ENCODE peak calls at places on chromosome 11, in ten cellular contexts. E is fibroblast of the aortic adventitia, T is progenitor cell of endocrine pancreas, A is NB4, N is upper lobe of left lung, S is MM.1S, V is A549, H is omental fat pad, Y is SK-N-SH, W is pancreas. Q is an unnamed sample.

GRCh38 chr11:22730319-22730718 is 63.9 kb downstream of the GAS2 start:
- DNase-seq in S (peak), E (no peak), V (no peak), H (no peak), A (peak), W (no peak), N (no peak), Y (peak), T (no peak), Q (peak)

GRCh38 chr11:71414645-71415044 is 33.5 kb downstream of the DHCR7 start:
- DNase-seq in Y (no peak), A (no peak), H (no peak), T (no peak), N (no peak), S (no peak), W (no peak), E (no peak), V (no peak), Q (no peak)

GRCh38 chr11:61350336-61350735 is 11.3 kb downstream of the CYB561A3 start:
- DNase-seq in W (no peak), V (no peak), S (no peak), E (no peak), T (no peak), Y (no peak), A (no peak), N (no peak), H (no peak), Q (no peak)

GRCh38 chr11:107478922-107479321 is 21.3 kb upstream of the CWF19L2 start:
- DNase-seq in E (no peak), V (no peak), H (no peak), W (no peak), N (no peak), A (no peak), Y (no peak), T (no peak), S (no peak), Q (no peak)

GRCh38 chr11:7019500-7020182 is 505 bp downstream of the ZNF214 start:
- DNase-seq in T (peak), W (peak), A (no peak), N (peak), H (no peak), S (no peak), Y (no peak), E (no peak), V (no peak), Q (peak)

GRCh38 chr11:134036484-134037092 is 32.3 kb upstream of the JAM3 start:
- DNase-seq in V (no peak), Y (peak), N (peak), H (no peak), A (no peak), T (no peak), E (no peak), S (no peak), W (no peak), Q (no peak)

GRCh38 chr11:47914743-47915142 is 65.6 kb upstream of the PTPRJ start:
- DNase-seq in T (no peak), S (no peak), N (no peak), Y (peak), E (peak), V (no peak), A (no peak), W (no peak), H (no peak), Q (no peak)

GRCh38 chr11:45143494-45143893 is 2.9 kb upstream of the PRDM11 start:
- DNase-seq in A (no peak), N (no peak), S (no peak), H (no peak), W (no peak), Y (no peak), T (no peak), V (no peak), E (no peak), Q (no peak)

GRCh38 chr11:27242591-27242990 is 120.4 kb downstream of the CCDC34 start:
- DNase-seq in T (no peak), E (peak), V (no peak), S (peak), W (no peak), H (no peak), A (no peak), Y (no peak), N (no peak), Q (no peak)

GRCh38 chr11:104997288-104997687 is 25.7 kb downstream of the CASP5 start:
- DNase-seq in Y (no peak), H (no peak), W (no peak), S (no peak), T (no peak), A (no peak), V (no peak), E (peak), N (no peak), Q (no peak)
- TF ChIP-seq CTCF in Y (peak), H (no peak), W (no peak), S (no peak), T (no peak), A (no peak), V (no peak), E (peak), N (no peak), Q (no peak)

DNA sequence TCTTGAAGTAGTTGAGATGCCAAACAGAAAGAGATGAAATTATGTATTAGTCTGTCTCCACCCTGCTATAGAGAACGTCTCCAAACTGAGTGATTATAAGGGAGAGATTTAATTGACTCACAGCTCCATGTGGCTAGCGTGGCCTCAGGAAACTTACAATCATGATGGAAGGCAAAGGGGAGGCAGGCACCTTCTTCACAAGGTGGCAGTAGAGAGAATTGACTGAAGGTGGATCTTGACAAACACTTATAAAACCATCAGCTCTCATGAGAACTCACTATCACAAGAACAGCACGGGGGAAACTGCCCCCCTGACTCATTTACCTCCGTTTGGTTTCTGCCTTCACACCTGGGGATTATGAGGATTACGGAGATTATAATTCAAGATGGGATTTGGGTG is 794.0 kb downstream of the CNTN5 start:
- DNase-seq in W (no peak), A (no peak), V (no peak), Y (no peak), H (no peak), S (no peak), E (no peak), N (no peak), T (no peak), Q (no peak)
- TF ChIP-seq CTCF in W (no peak), A (no peak), V (no peak), Y (no peak), H (no peak), S (peak), E (no peak), N (no peak), T (no peak), Q (no peak)

DNA sequence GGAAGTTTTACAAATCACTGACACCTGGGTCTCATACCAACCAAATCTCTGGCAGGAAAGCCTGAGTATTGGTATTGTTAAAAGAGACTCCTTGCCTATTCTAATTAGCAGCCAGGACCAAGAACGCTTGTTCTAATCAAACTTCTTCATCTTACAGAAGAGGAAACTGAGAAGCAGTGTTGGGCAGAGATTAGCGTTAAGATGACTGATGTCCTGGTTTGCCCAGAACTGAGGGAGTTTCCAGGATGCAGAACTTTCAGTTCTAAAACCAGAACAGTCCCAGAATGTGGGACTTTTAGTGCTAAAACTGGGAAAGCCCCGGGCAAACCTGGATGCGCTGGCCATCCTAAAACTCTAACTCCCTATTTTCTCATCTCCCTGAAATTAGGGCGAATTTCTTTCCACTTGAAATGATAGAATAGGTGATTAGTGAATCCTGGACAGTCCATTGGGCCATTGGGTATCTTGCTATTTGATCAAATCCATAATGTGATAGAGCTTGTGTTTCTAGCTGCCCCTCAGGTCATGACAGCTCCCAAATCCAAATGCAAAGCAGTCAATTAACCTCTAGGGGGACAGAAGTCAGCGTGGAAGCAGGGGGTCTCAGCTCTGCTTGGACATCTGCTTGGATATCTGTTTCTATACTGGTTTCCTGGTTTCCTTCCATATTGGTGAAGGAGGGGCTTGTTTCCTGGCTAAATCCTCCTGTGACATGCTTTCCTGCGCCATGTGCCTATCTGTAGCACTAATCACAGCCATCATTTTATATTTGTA is 16.0 kb upstream of the TMPRSS13 start:
- DNase-seq in H (no peak), T (no peak), V (no peak), Y (peak), S (no peak), W (no peak), N (no peak), E (no peak), A (no peak), Q (peak)
- TF ChIP-seq CTCF in H (no peak), T (peak), V (no peak), Y (no peak), S (no peak), W (no peak), N (peak), E (no peak), A (peak), Q (no peak)

GRCh38 chr11:535519-536454 is at the start of gene HRAS:
- DNase-seq in W (peak), V (peak), S (peak), Y (peak), E (peak), T (peak), H (peak), A (peak), N (peak), Q (peak)

GRCh38 chr11:533586-534196 is 1.7 kb downstream of the HRAS start:
- DNase-seq in W (peak), H (no peak), V (no peak), T (no peak), A (no peak), Y (no peak), N (peak), S (no peak), E (no peak), Q (no peak)

GRCh38 chr11:534197-534591 is 1.2 kb downstream of the HRAS start:
- DNase-seq in H (no peak), E (no peak), V (no peak), Y (no peak), S (no peak), A (no peak), T (no peak), N (peak), W (no peak), Q (no peak)

GRCh38 chr11:533049-533585 is 2.3 kb downstream of the HRAS start:
- DNase-seq in H (no peak), N (peak), A (no peak), V (no peak), Y (no peak), W (peak), E (no peak), T (no peak), S (no peak), Q (no peak)

DNA sequence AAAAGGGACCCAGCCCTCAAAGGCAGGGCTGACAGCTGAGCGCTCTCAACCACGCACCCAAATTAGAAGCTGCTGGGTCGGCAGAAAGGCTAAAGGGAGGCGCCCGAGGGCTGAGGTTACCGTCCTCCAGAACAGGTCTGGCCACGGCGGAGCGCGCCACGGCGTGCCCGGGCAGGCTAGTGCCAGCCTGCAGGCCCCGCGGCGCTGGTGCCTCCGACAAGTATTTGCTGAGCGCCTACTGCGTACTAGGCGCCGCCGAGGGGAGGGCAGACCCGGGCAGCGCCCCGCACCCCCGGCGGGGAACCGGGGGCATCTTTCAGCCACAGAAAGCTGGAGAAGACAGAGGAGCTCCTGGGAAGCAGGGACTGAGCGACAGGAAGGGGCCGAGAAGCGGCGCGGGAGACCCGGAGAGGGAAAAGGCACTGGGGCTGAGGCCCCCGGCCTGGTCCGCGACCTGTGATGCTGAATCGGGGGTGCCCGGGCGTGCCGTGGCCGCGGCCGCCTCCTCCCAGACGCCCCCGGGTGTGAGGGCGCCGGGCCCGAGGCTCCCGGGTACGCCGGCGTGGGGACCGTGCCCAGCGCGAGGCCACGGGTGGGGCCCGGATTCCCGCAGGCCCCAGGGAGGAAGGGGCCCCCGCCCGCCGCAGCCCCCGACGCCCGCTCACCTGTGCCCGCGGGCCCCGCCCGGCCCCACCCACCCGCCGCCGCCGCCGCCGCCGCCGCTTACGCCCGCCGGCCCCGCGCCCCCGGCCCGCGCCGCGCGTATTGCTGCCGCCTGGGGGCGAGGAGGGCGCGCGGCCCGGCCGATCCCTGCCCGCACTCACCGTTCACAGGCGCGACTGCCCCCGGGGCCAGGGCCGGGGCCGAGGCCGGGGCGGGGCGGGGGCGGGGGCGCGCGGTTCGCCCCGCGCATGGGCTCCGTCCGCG is 521 bp downstream of the HRAS start:
- DNase-seq in A (peak), Y (peak), T (no peak), N (peak), S (peak), V (peak), W (peak), E (no peak), H (no peak), Q (peak)
- TF ChIP-seq CTCF in A (no peak), Y (peak), T (no peak), N (no peak), S (peak), V (peak), W (no peak), E (peak), H (no peak), Q (peak)

DNA sequence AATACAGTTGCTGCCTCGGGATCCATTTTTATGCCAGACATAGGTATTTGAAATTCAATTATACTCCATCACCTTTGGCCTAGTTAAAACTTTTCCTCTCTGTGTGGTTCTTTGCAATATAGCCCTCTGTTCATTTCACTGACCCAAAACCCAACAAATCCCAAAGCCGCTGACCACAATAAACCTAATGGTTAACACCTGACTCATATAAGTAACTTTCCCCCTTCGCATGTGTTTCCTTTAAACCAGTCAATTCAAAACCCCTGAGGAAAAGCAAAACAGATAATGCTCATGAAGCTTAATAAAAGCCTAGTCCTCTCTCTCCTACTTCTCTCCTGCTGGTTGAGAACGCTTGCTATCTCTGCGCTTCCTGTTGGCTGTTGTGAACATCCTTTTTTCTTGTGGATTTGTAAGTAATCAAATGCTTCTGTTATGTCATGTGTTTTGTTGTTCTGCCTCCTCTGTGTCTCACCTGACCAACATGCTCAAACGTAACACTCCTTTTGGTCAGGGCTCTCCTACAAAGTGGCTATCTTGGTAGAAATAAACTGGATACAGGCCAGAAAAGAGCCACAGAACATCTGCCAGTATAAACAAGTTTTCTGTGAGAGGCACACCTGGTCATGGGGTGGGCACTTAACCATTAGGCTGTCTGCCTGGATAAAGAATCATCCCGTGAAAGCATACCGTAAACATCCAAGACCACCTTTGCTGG is 652.6 kb downstream of the METTL15 start:
- DNase-seq in V (no peak), E (no peak), Y (no peak), N (no peak), W (no peak), S (no peak), H (no peak), T (no peak), A (no peak), Q (no peak)
- TF ChIP-seq CTCF in V (no peak), E (no peak), Y (no peak), N (no peak), W (no peak), S (no peak), H (no peak), T (no peak), A (no peak), Q (no peak)

GRCh38 chr11:64202992-64203391 is 3.5 kb upstream of the FERMT3 start:
- DNase-seq in T (no peak), N (no peak), Y (no peak), V (no peak), W (no peak), H (no peak), A (no peak), S (no peak), E (no peak), Q (no peak)

GRCh38 chr11:64206457-64207246 is at the start of gene FERMT3:
- DNase-seq in V (no peak), W (peak), E (no peak), Y (peak), T (no peak), A (peak), N (peak), H (no peak), S (peak), Q (peak)

GRCh38 chr11:64203421-64204079 is 3.0 kb upstream of the FERMT3 start:
- DNase-seq in H (no peak), E (no peak), T (no peak), Y (no peak), W (no peak), N (peak), S (no peak), A (no peak), V (no peak), Q (no peak)

GRCh38 chr11:64204080-64204440 is 2.5 kb upstream of the FERMT3 start:
- DNase-seq in N (peak), S (no peak), A (no peak), V (no peak), Y (no peak), T (no peak), H (no peak), W (no peak), E (no peak), Q (no peak)

DNA sequence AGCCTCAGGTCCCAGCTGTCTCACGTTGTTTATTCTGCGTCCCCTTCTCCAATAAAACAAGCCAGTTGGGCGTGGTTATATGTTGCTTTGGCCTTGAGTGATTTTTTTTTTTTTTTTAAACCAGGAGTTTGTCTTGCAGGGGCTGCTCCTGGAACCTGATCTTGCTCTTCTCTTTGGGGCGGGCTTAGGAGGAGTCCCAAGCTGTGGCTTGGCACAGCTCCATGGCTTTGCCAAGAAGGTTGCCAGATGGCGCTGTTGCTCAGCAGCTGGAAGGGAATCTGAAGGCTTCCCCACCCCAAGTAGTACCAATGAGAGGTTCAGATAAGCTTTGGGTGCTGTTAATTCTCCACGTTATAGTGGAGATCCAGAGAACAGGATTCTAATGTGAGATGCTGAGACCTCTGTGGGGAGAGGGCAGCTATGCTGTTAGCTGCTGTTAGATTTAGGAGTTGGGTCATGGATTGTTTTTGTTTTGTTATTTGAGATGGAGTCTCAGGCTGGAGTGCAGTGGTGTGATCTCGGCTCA is 2.0 kb upstream of the FERMT3 start:
- DNase-seq in V (peak), E (peak), W (peak), S (peak), A (peak), Y (peak), T (no peak), N (no peak), H (peak), Q (peak)
- TF ChIP-seq CTCF in V (peak), E (peak), W (peak), S (peak), A (peak), Y (peak), T (peak), N (peak), H (no peak), Q (peak)

GRCh38 chr11:126113963-126114362 is 51.3 kb upstream of the CDON start:
- DNase-seq in H (no peak), W (no peak), Y (no peak), E (peak), T (no peak), N (no peak), S (no peak), A (no peak), V (no peak), Q (no peak)

GRCh38 chr11:126114486-126115252 is 52.0 kb upstream of the CDON start:
- DNase-seq in E (no peak), Y (peak), H (no peak), S (no peak), V (no peak), A (peak), W (no peak), N (no peak), T (no peak), Q (no peak)

GRCh38 chr11:126115253-126115540 is 52.5 kb upstream of the CDON start:
- DNase-seq in Y (peak), E (peak), A (peak), W (peak), V (no peak), T (no peak), N (peak), H (no peak), S (no peak), Q (no peak)

GRCh38 chr11:126113515-126113957 is 50.9 kb upstream of the CDON start:
- DNase-seq in T (no peak), S (no peak), N (no peak), W (peak), H (peak), Y (peak), A (peak), E (peak), V (peak), Q (no peak)

DNA sequence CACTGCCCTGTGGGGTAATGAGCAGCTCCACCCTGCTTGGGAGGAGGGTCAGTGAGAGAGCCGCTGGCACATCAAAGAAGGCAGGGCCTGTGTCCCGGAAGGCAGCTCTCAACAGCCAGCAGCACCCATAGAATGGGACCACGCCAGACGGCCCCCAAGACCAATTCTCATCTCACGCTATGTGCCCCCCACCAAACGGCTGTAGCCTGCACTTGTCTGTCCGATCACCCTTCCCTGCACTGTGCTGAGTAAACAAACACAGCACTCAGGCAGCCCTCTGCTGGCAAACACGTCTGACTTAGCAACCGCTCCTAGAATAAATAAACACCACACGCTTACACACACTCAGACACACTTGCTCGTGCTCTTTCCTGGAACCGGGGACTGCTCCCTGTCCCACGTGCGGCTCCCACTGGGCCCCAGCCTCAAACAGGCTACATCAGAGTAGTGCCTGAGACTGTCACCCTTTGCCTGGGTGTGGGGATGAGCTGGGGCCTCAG is 53.2 kb upstream of the CDON start:
- DNase-seq in N (peak), W (peak), Y (peak), E (peak), S (no peak), A (no peak), T (peak), V (peak), H (peak), Q (no peak)
- TF ChIP-seq CTCF in N (peak), W (no peak), Y (no peak), E (peak), S (no peak), A (no peak), T (peak), V (no peak), H (no peak), Q (no peak)

GRCh38 chr11:46391578-46392420 is at the start of gene CHRM4:
- DNase-seq in S (no peak), H (no peak), V (peak), Y (peak), N (peak), W (peak), E (no peak), T (peak), A (peak), Q (peak)
- TF ChIP-seq CTCF in S (no peak), H (no peak), V (peak), Y (peak), N (peak), W (no peak), E (peak), T (peak), A (peak), Q (peak)